ENCODE peak calls at places on chromosomes 6 and 20, in five cellular contexts. A is effector memory CD4-positive, alpha-beta T cell; R is suprapubic skin; N is right lobe of liver; H is adipocyte. K is an unnamed sample. For H3K36me3 and H3K27me3, the result is how much of the 10 kb centered on the place peaks cover.

GRCh38 chr6:135128268-135128914 is 52.7 kb upstream of the MYB start:
- DNase-seq in A (peak), R (no peak), N (no peak), H (no peak), K (peak)

GRCh38 chr20:50861012-50861411 is 66.2 kb downstream of the BCAS4 start:
- DNase-seq in A (no peak), R (no peak), N (no peak), H (no peak), K (no peak)

GRCh38 chr6:1379026-1379809 is 10.2 kb upstream of the FOXF2 start:
- DNase-seq in A (no peak), R (no peak), N (no peak), H (peak), K (no peak)

GRCh38 chr6:35687658-35688604 is 784 bp downstream of the FKBP5 start:
- DNase-seq in A (peak), R (peak), N (peak), H (peak), K (peak)

GRCh38 chr6:12480379-12480778 is 190.2 kb downstream of the EDN1 start:
- DNase-seq in A (no peak), R (no peak), N (no peak), H (no peak), K (no peak)

GRCh38 chr20:19628570-19629134 is 129.4 kb upstream of the RIN2 start:
- DNase-seq in A (no peak), R (no peak), N (peak), H (peak), K (no peak)

GRCh38 chr20:3364323-3365013 is 43.0 kb downstream of the DNAAF9 start:
- DNase-seq in A (no peak), R (no peak), N (no peak), H (peak), K (no peak)

GRCh38 chr20:46683620-46683938 is 5.7 kb downstream of the TP53RK start:
- DNase-seq in A (no peak), R (no peak), N (no peak), H (no peak), K (no peak)

GRCh38 chr6:131728296-131728939 is 17.6 kb upstream of the CTAGE9 start:
- DNase-seq in A (no peak), R (no peak), N (no peak), H (peak), K (no peak)

GRCh38 chr20:23435675-23436539 is 3.6 kb upstream of the CSTL1 start:
- DNase-seq in A (no peak), R (peak), N (peak), H (no peak), K (no peak)

GRCh38 chr6:15663057-15663638 is 320 bp upstream of the DTNBP1 start:
- DNase-seq in A (no peak), R (no peak), N (no peak), H (no peak), K (no peak)

GRCh38 chr6:100620085-100620484 is 155.4 kb upstream of the SIM1 start:
- DNase-seq in A (no peak), R (no peak), N (no peak), H (peak), K (no peak)

GRCh38 chr6:57013501-57013900 is 33.0 kb upstream of the KIAA1586 start:
- DNase-seq in A (no peak), R (no peak), N (no peak), H (peak), K (no peak)

GRCh38 chr6:118509009-118509617 is 39.0 kb upstream of the PLN start:
- DNase-seq in A (no peak), R (no peak), N (no peak), H (peak), K (no peak)

GRCh38 chr6:80541186-80541585 is 434.7 kb downstream of the BCKDHB start:
- DNase-seq in A (no peak), R (no peak), N (no peak), H (peak), K (no peak)

GRCh38 chr6:45454008-45454911 is 76.5 kb upstream of the SUPT3H start:
- DNase-seq in A (no peak), R (no peak), N (no peak), H (peak), K (no peak)

GRCh38 chr20:17843246-17844132 is 125.1 kb downstream of the SNX5 start:
- DNase-seq in A (no peak), R (no peak), N (no peak), H (peak), K (no peak)

GRCh38 chr6:19731286-19731685 is 105.9 kb upstream of the ID4 start:
- DNase-seq in A (no peak), R (no peak), N (no peak), H (peak), K (no peak)

GRCh38 chr6:43999628-44000027 is 127.6 kb downstream of the MRPL14 start:
- DNase-seq in A (no peak), R (no peak), N (no peak), H (no peak), K (no peak)

GRCh38 chr6:97097068-97098047 is 172.8 kb downstream of the KLHL32 start:
- DNase-seq in A (no peak), R (no peak), N (no peak), H (peak), K (no peak)
- H3K4me3 ChIP-seq in A (no peak), R (no peak), N (no peak), H (peak), K (no peak)

GRCh38 chr20:64001607-64002011 is 20.7 kb downstream of the PRPF6 start:
- DNase-seq in A (no peak), R (no peak), N (no peak), H (no peak), K (no peak)
- H3K36me3 ChIP-seq in A (half or more), R (half or more), N (under half), H (half or more), K (under half)

GRCh38 chr6:138215071-138215470 is 3.2 kb downstream of the PBOV1 start:
- DNase-seq in A (no peak), R (no peak), N (no peak), H (no peak), K (no peak)
- H3K27me3 ChIP-seq in A (under half), R (under half), N (under half), H (under half), K (under half)

GRCh38 chr20:49614338-49615050 is 46.6 kb upstream of the PTGIS start:
- DNase-seq in A (no peak), R (no peak), N (no peak), H (no peak), K (no peak)

GRCh38 chr20:49608752-49609670 is 41.1 kb upstream of the PTGIS start:
- DNase-seq in A (peak), R (no peak), N (peak), H (peak), K (peak)

GRCh38 chr20:49612127-49612738 is 44.3 kb upstream of the PTGIS start:
- DNase-seq in A (no peak), R (no peak), N (peak), H (no peak), K (no peak)

GRCh38 chr20:49607568-49607967 is 39.6 kb upstream of the PTGIS start:
- DNase-seq in A (no peak), R (no peak), N (no peak), H (no peak), K (no peak)

GRCh38 chr20:49610701-49611538 is 43.0 kb upstream of the PTGIS start:
- DNase-seq in A (peak), R (no peak), N (peak), H (peak), K (peak)
- H3K4me3 ChIP-seq in A (no peak), R (no peak), N (no peak), H (peak), K (no peak)

GRCh38 chr20:37230200-37230599 is 31.4 kb downstream of the GHRH start:
- DNase-seq in A (no peak), R (peak), N (no peak), H (no peak), K (no peak)
- H3K36me3 ChIP-seq in A (half or more), R (half or more), N (under half), H (half or more), K (half or more)

GRCh38 chr6:158591134-158591809 is 31.4 kb downstream of the TMEM181 start:
- DNase-seq in A (no peak), R (no peak), N (no peak), H (no peak), K (no peak)

GRCh38 chr6:158596861-158597260 is 37.0 kb downstream of the TMEM181 start:
- DNase-seq in A (no peak), R (no peak), N (no peak), H (no peak), K (no peak)

GRCh38 chr6:158597565-158597964 is 37.7 kb downstream of the TMEM181 start:
- DNase-seq in A (no peak), R (no peak), N (no peak), H (no peak), K (no peak)

GRCh38 chr6:158595223-158595622 is 35.3 kb downstream of the TMEM181 start:
- DNase-seq in A (no peak), R (no peak), N (no peak), H (no peak), K (no peak)

DNA sequence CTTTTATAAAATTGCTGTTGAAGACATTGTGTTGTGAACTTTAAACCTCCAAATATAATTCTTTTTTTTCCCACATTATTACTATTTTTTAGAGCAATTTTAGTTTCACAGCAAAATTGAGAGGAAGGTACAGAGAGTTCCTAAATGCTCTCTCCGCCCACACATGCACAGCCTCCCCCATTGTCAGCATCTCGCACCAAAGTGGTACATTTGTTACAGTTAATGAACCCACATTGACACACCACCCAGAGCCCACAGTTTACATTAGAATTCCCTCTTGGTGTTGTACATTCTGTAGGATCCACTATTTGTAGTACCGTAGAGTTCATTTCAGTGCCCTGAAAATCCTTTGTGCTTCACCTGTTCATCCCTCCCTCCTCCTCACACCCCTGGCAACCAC is 33.8 kb downstream of the TMEM181 start:
- DNase-seq in A (no peak), R (no peak), N (no peak), H (no peak), K (no peak)
- H3K27me3 ChIP-seq in A (under half), R (under half), N (under half), H (under half), K (under half)

GRCh38 chr6:28747631-28748157 is 176.1 kb downstream of the TRIM27 start:
- DNase-seq in A (no peak), R (no peak), N (no peak), H (peak), K (no peak)

GRCh38 chr6:28747083-28747630 is 176.6 kb downstream of the TRIM27 start:
- DNase-seq in A (no peak), R (no peak), N (no peak), H (peak), K (no peak)

GRCh38 chr6:28751514-28751913 is 172.3 kb downstream of the TRIM27 start:
- DNase-seq in A (no peak), R (no peak), N (no peak), H (no peak), K (no peak)

GRCh38 chr6:28751963-28752350 is 171.8 kb downstream of the TRIM27 start:
- DNase-seq in A (no peak), R (no peak), N (no peak), H (no peak), K (no peak)

DNA sequence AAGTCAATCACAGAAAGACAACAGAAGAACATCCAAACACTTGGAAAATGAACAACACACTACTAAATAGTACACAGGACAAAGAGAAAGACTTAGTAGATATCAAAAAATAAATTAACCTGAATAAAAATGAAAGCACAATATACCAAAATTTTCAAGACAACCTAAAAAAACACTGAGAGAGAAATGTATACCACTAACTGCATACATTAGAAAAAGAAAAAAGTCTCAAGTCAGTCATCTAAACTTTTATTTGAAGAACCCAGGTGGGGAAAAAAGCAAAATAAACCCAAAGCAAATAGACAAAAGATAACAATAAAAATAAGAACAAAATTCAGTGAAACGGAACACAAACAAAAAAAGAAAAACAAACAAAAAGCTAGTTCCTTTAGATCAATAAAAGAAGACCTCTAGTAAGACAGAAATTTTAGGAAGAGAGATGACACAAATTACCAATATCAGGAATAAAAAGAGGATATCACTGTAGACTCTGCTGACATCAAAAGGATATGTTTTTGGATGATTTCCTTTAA is 172.8 kb downstream of the TRIM27 start:
- DNase-seq in A (no peak), R (no peak), N (no peak), H (no peak), K (no peak)
- H3K4me3 ChIP-seq in A (no peak), R (no peak), N (no peak), H (no peak), K (no peak)

GRCh38 chr6:47230579-47230978 is 79.1 kb downstream of the TNFRSF21 start:
- DNase-seq in A (no peak), R (no peak), N (no peak), H (no peak), K (no peak)
- H3K36me3 ChIP-seq in A (under half), R (under half), N (under half), H (under half), K (under half)

GRCh38 chr20:60813066-60813465 is 439.0 kb upstream of the CDH4 start:
- DNase-seq in A (no peak), R (no peak), N (no peak), H (no peak), K (no peak)

GRCh38 chr20:60820149-60820548 is 431.9 kb upstream of the CDH4 start:
- DNase-seq in A (no peak), R (no peak), N (no peak), H (no peak), K (no peak)

GRCh38 chr20:60819511-60819910 is 432.6 kb upstream of the CDH4 start:
- DNase-seq in A (no peak), R (no peak), N (no peak), H (no peak), K (no peak)

GRCh38 chr20:60815656-60816055 is 436.4 kb upstream of the CDH4 start:
- DNase-seq in A (no peak), R (no peak), N (no peak), H (no peak), K (no peak)

GRCh38 chr20:60816901-60817300 is 435.2 kb upstream of the CDH4 start:
- DNase-seq in A (no peak), R (no peak), N (no peak), H (no peak), K (no peak)
- H3K27me3 ChIP-seq in A (under half), R (under half), N (under half), H (under half), K (under half)

DNA sequence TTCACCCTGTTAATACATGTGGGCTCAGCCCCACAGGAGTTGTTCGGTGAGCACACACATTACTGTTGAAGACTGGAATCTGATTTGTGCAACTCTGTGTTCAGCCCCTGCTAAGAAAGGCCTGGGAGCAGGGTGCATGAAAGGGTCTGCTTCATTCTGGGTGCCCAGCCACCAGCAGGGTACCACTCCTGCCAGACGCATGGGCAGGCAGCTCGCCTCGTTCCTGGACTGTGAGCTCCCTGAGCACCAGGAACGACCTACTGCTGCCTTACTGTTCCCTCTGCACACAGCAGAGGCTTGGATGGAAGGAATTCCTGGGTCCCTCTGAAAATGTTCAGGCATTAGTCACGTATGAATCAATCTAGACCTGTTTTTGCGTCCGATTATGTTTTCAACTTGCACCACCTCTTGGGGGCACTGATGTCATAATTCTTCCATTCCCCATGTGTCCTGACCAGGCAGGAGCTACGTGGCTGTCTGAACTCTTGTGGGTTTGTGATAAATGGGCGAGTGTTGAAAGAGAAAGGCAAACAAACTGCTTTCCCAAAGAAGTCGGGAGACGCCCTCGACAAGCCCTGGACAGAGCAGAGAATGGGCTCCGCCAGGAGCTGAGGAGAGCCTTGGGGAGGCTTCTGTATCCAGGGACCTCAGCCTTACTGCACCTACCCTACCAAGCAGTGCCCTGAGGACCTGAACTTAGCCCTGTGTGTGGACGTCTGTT is 123.9 kb downstream of the LY86 start:
- DNase-seq in A (no peak), R (no peak), N (peak), H (no peak), K (no peak)
- H3K4me3 ChIP-seq in A (no peak), R (peak), N (no peak), H (peak), K (peak)

K was measured in CD8-positive, alpha-beta memory T cell.